ENCODE peak calls at places on chromosomes 13 and 19, in six cellular contexts. One of them, this sample, is unnamed.

GRCh38 chr19:8697671-8698432 is 743 bp downstream of the ACTL9 start:
- DNase-seq in spleen: no peak
- DNase-seq in Peyer's patch: no peak
- DNase-seq in upper lobe of left lung: no peak
- DNase-seq in IMR-90: no peak
- DNase-seq in heart left ventricle: no peak
- DNase-seq in this sample: no peak

GRCh38 chr19:19406878-19407639 is 1.6 kb downstream of the GATAD2A start:
- DNase-seq in spleen: peak; percentile 85
- DNase-seq in IMR-90: peak; percentile 45
- DNase-seq in Peyer's patch: peak; percentile 67
- DNase-seq in upper lobe of left lung: peak; percentile 74
- DNase-seq in heart left ventricle: no peak
- DNase-seq in this sample: peak; percentile 49

GRCh38 chr19:4077800-4078683 is 11.3 kb upstream of the ZBTB7A start:
- DNase-seq in spleen: peak; percentile 93
- DNase-seq in IMR-90: no peak
- DNase-seq in Peyer's patch: peak; percentile 84
- DNase-seq in heart left ventricle: peak; percentile 88
- DNase-seq in upper lobe of left lung: peak; percentile 69
- DNase-seq in this sample: no peak

GRCh38 chr19:57559008-57559403 is 657 bp downstream of the ZNF550 start:
- DNase-seq in IMR-90: no peak
- DNase-seq in Peyer's patch: no peak
- DNase-seq in upper lobe of left lung: peak; percentile 26
- DNase-seq in heart left ventricle: no peak
- DNase-seq in spleen: peak; percentile 72
- DNase-seq in this sample: no peak

GRCh38 chr13:72129117-72129516 is 262.1 kb upstream of the DACH1 start:
- DNase-seq in IMR-90: no peak
- DNase-seq in Peyer's patch: no peak
- DNase-seq in upper lobe of left lung: no peak
- DNase-seq in spleen: no peak
- DNase-seq in heart left ventricle: no peak
- DNase-seq in this sample: no peak

GRCh38 chr19:32406161-32407003 is 812 bp downstream of the DPY19L3 start:
- DNase-seq in upper lobe of left lung: no peak
- DNase-seq in IMR-90: no peak
- DNase-seq in Peyer's patch: no peak
- DNase-seq in spleen: no peak
- DNase-seq in heart left ventricle: no peak
- DNase-seq in this sample: no peak

GRCh38 chr13:20772401-20773131 is 1.2 kb downstream of the EEF1AKMT1 start:
- DNase-seq in upper lobe of left lung: no peak
- DNase-seq in Peyer's patch: no peak
- DNase-seq in heart left ventricle: no peak
- DNase-seq in IMR-90: peak; percentile 1
- DNase-seq in spleen: no peak
- DNase-seq in this sample: no peak

GRCh38 chr13:97866751-97867150 is 86.7 kb upstream of the IPO5 start:
- DNase-seq in heart left ventricle: no peak
- DNase-seq in spleen: no peak
- DNase-seq in Peyer's patch: no peak
- DNase-seq in IMR-90: no peak
- DNase-seq in upper lobe of left lung: no peak
- DNase-seq in this sample: no peak

GRCh38 chr19:48061401-48062344 is 17.8 kb upstream of the CABP5 start:
- DNase-seq in spleen: no peak
- DNase-seq in upper lobe of left lung: no peak
- DNase-seq in Peyer's patch: no peak
- DNase-seq in heart left ventricle: no peak
- DNase-seq in IMR-90: no peak
- DNase-seq in this sample: no peak

GRCh38 chr13:75774176-75774575 is 138.0 kb downstream of the LMO7 start:
- DNase-seq in heart left ventricle: no peak
- DNase-seq in spleen: no peak
- DNase-seq in IMR-90: peak; percentile 46
- DNase-seq in upper lobe of left lung: no peak
- DNase-seq in Peyer's patch: no peak
- DNase-seq in this sample: no peak

GRCh38 chr19:16871870-16872269 is 16.9 kb upstream of the F2RL3 start:
- DNase-seq in IMR-90: no peak
- DNase-seq in spleen: no peak
- DNase-seq in upper lobe of left lung: peak; percentile 45
- DNase-seq in heart left ventricle: peak; percentile 54
- DNase-seq in Peyer's patch: no peak
- DNase-seq in this sample: no peak

GRCh38 chr19:49421039-49421877 is 2.0 kb downstream of the PTH2 start:
- DNase-seq in Peyer's patch: peak; percentile 62
- DNase-seq in upper lobe of left lung: peak; percentile 63
- DNase-seq in spleen: no peak
- DNase-seq in IMR-90: peak; percentile 17
- DNase-seq in heart left ventricle: peak; percentile 83
- DNase-seq in this sample: no peak

GRCh38 chr13:22496803-22497508 is 683.8 kb upstream of the SGCG start:
- DNase-seq in IMR-90: no peak
- DNase-seq in Peyer's patch: no peak
- DNase-seq in heart left ventricle: no peak
- DNase-seq in upper lobe of left lung: no peak
- DNase-seq in spleen: no peak
- DNase-seq in this sample: no peak

GRCh38 chr13:93244141-93244917 is 17.7 kb downstream of the GPC6 start:
- DNase-seq in spleen: no peak
- DNase-seq in upper lobe of left lung: no peak
- DNase-seq in heart left ventricle: peak; percentile 33
- DNase-seq in Peyer's patch: no peak
- DNase-seq in IMR-90: peak; percentile 67
- DNase-seq in this sample: no peak

GRCh38 chr13:64075543-64076271 is 2660.1 kb upstream of the PCDH20 start:
- DNase-seq in Peyer's patch: no peak
- DNase-seq in upper lobe of left lung: no peak
- DNase-seq in spleen: no peak
- DNase-seq in IMR-90: no peak
- DNase-seq in heart left ventricle: peak; percentile 40
- DNase-seq in this sample: no peak

GRCh38 chr13:68107667-68108066 is 877.5 kb upstream of the PCDH9 start:
- DNase-seq in Peyer's patch: no peak
- DNase-seq in spleen: no peak
- DNase-seq in upper lobe of left lung: no peak
- DNase-seq in heart left ventricle: peak; percentile 52
- DNase-seq in IMR-90: no peak
- DNase-seq in this sample: no peak

GRCh38 chr13:33349314-33349995 is 63.9 kb upstream of the STARD13 start:
- DNase-seq in heart left ventricle: no peak
- DNase-seq in spleen: no peak
- DNase-seq in Peyer's patch: no peak
- DNase-seq in upper lobe of left lung: peak; percentile 30
- DNase-seq in IMR-90: no peak
- DNase-seq in this sample: peak; percentile 18

GRCh38 chr13:33352520-33352919 is 67.0 kb upstream of the STARD13 start:
- DNase-seq in spleen: no peak
- DNase-seq in heart left ventricle: no peak
- DNase-seq in Peyer's patch: no peak
- DNase-seq in IMR-90: no peak
- DNase-seq in upper lobe of left lung: no peak
- DNase-seq in this sample: peak; percentile 81

GRCh38 chr13:33349996-33350826 is 64.7 kb upstream of the STARD13 start:
- DNase-seq in upper lobe of left lung: peak; percentile 45
- DNase-seq in IMR-90: peak; percentile 39
- DNase-seq in Peyer's patch: peak; percentile 72
- DNase-seq in spleen: peak; percentile 88
- DNase-seq in heart left ventricle: peak; percentile 84
- DNase-seq in this sample: peak; percentile 47

GRCh38 chr13:33352023-33352422 is 66.5 kb upstream of the STARD13 start:
- DNase-seq in upper lobe of left lung: no peak
- DNase-seq in Peyer's patch: no peak
- DNase-seq in heart left ventricle: no peak
- DNase-seq in spleen: no peak
- DNase-seq in IMR-90: no peak
- DNase-seq in this sample: no peak

GRCh38 chr13:33351324-33351723 is 65.8 kb upstream of the STARD13 start:
- DNase-seq in heart left ventricle: no peak
- DNase-seq in spleen: no peak
- DNase-seq in upper lobe of left lung: no peak
- DNase-seq in Peyer's patch: no peak
- DNase-seq in IMR-90: peak; percentile 64
- DNase-seq in this sample: no peak
- H3K4me3 ChIP-seq in heart left ventricle: no peak overlapping the region
- H3K4me3 ChIP-seq in spleen: no peak overlapping the region
- H3K4me3 ChIP-seq in upper lobe of left lung: no peak overlapping the region
- H3K4me3 ChIP-seq in Peyer's patch: peak overlapping the region; percentile 76
- H3K4me3 ChIP-seq in IMR-90: peak overlapping the region; percentile 17
- H3K4me3 ChIP-seq in this sample: no peak overlapping the region

DNA sequence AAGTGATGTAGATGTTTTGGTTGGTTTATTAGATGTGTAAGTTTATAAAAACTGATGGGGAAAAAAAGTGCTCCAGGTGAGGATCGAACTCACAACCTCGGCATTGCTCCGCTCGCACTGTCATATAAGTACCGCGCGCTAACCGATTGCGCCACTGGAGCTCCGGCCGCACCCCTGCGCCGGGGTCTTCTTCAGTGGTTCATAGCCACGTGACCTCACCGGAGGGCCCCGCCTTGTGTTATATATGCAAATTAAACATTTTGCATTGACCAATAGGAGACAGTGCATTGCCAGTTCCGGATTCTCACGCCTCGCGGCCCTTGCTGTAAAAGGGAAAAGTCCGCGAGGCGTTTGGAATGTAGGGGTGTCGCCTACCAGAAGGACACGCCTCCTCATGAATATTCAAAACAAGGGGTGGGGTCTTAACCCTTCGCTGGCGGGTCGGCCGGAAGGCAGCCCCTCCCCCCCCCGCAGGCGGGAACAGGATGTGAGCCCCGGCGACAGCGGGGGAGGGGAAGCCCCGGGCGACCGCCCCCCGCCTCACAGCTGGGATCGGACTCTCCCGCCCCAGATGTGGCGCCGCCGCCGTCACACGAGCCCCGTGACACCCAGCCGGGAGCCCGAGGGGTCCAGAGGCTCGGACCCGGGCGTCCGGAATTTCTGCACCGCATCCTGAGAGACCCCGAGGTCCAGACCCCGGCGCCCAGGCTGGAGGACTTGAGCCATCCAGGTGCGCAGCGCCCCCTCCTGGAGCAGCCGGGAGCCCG is at the start of gene PLEKHG2:
- DNase-seq in upper lobe of left lung: peak; percentile 98
- DNase-seq in spleen: peak; percentile 98
- DNase-seq in heart left ventricle: peak; percentile 97
- DNase-seq in Peyer's patch: peak; percentile 97
- DNase-seq in IMR-90: peak; percentile 100
- DNase-seq in this sample: peak; percentile 98
- TF ChIP-seq POLR2A in upper lobe of left lung: peak; percentile 86
- TF ChIP-seq POLR2A in spleen: peak; percentile 90
- TF ChIP-seq POLR2A in heart left ventricle: no peak
- TF ChIP-seq POLR2A in Peyer's patch: peak; percentile 84
- TF ChIP-seq POLR2A in IMR-90: peak; percentile 77
- TF ChIP-seq POLR2A in this sample: peak; percentile 70

DNA sequence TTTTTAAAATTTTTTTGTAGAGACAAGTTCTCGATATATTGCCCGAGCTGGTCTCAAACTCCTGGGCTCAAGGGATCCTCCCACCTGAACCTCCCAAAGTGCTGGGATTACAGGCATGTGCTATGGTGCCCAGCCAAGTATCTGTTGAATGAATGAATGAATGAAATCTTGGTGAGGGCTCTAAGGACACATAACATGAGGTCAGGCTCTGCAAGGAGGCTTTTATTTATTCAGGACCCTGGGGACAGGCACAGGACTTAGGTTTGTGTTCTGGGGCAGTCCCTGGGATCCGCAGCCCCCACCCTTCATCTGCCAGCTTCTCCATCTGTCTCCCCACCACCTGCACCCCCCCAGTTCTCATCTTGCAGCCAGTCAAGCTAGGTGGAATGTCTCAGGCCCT is 4.6 kb downstream of the PTGIR start:
- DNase-seq in IMR-90: no peak
- DNase-seq in spleen: no peak
- DNase-seq in upper lobe of left lung: no peak
- DNase-seq in heart left ventricle: no peak
- DNase-seq in Peyer's patch: no peak
- DNase-seq in this sample: no peak
- H3K27ac ChIP-seq in IMR-90: peak overlapping the region; percentile 28
- H3K27ac ChIP-seq in spleen: peak overlapping the region; percentile 72
- H3K27ac ChIP-seq in upper lobe of left lung: peak overlapping the region; percentile 83
- H3K27ac ChIP-seq in heart left ventricle: peak overlapping the region; percentile 72
- H3K27ac ChIP-seq in Peyer's patch: peak overlapping the region; percentile 71
- H3K27ac ChIP-seq in this sample: no peak overlapping the region

DNA sequence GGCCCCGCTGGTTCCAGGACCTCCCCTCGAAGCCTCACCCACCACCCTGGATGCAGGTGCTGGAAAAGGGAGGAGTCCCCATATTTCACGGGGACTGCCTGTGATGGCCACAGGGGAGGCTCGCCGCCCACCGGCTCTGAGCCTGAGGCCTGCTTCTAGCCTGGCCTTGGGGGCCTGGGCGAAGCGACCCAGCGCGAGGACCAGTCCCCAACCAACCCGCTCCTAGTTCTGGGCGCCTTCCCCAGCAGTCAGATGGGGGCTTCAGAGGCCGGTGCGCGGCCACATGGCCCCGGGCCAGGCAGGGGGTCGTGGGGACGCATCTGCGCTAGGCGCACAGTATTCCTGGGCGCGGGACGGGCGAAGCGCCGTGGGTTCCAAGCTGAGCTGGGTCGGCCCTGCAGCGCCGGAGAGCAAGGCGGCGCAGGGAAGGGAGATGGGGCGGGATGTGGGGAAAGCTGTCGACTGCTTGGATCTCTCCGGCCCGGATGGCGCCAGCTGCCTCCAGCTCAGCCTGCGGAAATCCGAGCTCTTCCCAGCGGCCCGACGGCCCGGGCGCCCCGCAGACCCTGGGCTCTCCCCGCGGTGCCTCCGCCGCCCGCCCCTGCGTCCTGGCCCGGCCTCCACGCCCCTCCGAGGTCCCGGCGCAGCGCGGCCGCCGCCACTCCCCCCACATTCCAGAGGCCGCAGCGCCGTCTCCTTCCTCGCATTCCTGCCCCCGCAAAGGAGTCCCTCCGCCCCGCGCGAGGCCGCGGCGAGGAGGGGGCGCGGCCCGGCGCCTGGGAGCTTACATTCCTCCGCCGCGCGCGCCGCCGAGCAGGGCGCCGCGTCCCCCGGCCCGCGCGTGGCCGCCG is at the start of gene WTIP:
- DNase-seq in spleen: no peak
- DNase-seq in heart left ventricle: peak; percentile 90
- DNase-seq in IMR-90: peak; percentile 88
- DNase-seq in Peyer's patch: peak; percentile 60
- DNase-seq in upper lobe of left lung: peak; percentile 59
- DNase-seq in this sample: peak; percentile 18
- H3K4me3 ChIP-seq in spleen: peak within 1 kb of the TSS; percentile 41
- H3K4me3 ChIP-seq in heart left ventricle: peak within 1 kb of the TSS; percentile 72
- H3K4me3 ChIP-seq in IMR-90: peak within 1 kb of the TSS; percentile 78
- H3K4me3 ChIP-seq in Peyer's patch: peak within 1 kb of the TSS; percentile 57
- H3K4me3 ChIP-seq in upper lobe of left lung: peak within 1 kb of the TSS; percentile 73
- H3K4me3 ChIP-seq in this sample: peak within 1 kb of the TSS; percentile 59

This sample was measured in gastrocnemius medialis.